ENCODE peak calls at places on chromosomes 4 and X, in eight cellular contexts. T is endodermal cell, Z is astrocyte, A is cardiac muscle cell, P is mesenchymal stem cell, Y is lung, B is HCT116, S is right cardiac atrium. K is an unnamed sample.

GRCh38 chr4:187908079-187908501 is 87.5 kb upstream of the ZFP42 start:
- DNase-seq in A (no peak), S (no peak), B (no peak), Z (peak; percentile 83), Y (no peak), T (no peak), P (no peak), K (no peak)

GRCh38 chr4:187006189-187006618 is 282.5 kb upstream of the FAT1 start:
- DNase-seq in T (no peak), A (no peak), S (no peak), P (peak; percentile 21), B (no peak), Z (peak; percentile 62), Y (no peak), K (no peak)

GRCh38 chr4:134337584-134337983 is 136.0 kb upstream of the PABPC4L start:
- DNase-seq in P (no peak), B (no peak), T (no peak), Z (peak; percentile 71), A (no peak), S (no peak), Y (no peak), K (no peak)

GRCh38 chrX:44915361-44915868 is 42.4 kb downstream of the KDM6A start:
- DNase-seq in A (no peak), B (no peak), Z (peak; percentile 59), T (no peak), Y (no peak), P (peak; percentile 20), S (no peak), K (no peak)

GRCh38 chrX:35291013-35291412 is 348.4 kb downstream of the FAM47B start:
- DNase-seq in B (no peak), T (no peak), Y (no peak), A (no peak), Z (no peak), P (no peak), S (no peak), K (no peak)

GRCh38 chr4:148831945-148832344 is 389.7 kb upstream of the NR3C2 start:
- DNase-seq in P (peak; percentile 21), B (peak; percentile 4), T (no peak), A (no peak), S (no peak), Z (peak; percentile 90), Y (no peak), K (peak; percentile 40)

GRCh38 chr4:19104176-19104575 is 1082.6 kb upstream of the LCORL start:
- DNase-seq in A (no peak), T (no peak), Z (no peak), Y (no peak), P (no peak), B (no peak), S (no peak), K (no peak)

GRCh38 chr4:102786279-102786678 is 25.5 kb upstream of the MANBA start:
- DNase-seq in Z (no peak), P (no peak), S (no peak), A (peak; percentile 2), Y (no peak), T (no peak), B (no peak), K (no peak)

GRCh38 chr4:111943796-111944203 is 201.5 kb upstream of the FAM241A start:
- DNase-seq in Y (peak; percentile 35), T (peak; percentile 86), P (peak; percentile 49), B (peak; percentile 66), S (peak; percentile 37), A (peak; percentile 73), Z (no peak), K (no peak)

GRCh38 chrX:102746134-102746584 is 25.6 kb downstream of the GPRASP3 start:
- DNase-seq in B (no peak), Z (no peak), Y (no peak), P (peak; percentile 22), S (peak; percentile 46), A (peak; percentile 42), T (peak; percentile 74), K (no peak)

GRCh38 chr4:185179488-185179887 is 24.3 kb downstream of the CFAP97 start:
- DNase-seq in A (no peak), P (no peak), Y (no peak), Z (no peak), B (no peak), S (no peak), T (no peak), K (no peak)

GRCh38 chr4:184370711-184371389 is 103.5 kb downstream of the IRF2 start:
- DNase-seq in Z (peak; percentile 74), A (no peak), T (peak; percentile 13), B (no peak), S (no peak), Y (no peak), P (no peak), K (no peak)

GRCh38 chrX:77389891-77390290 is 57.3 kb upstream of the FGF16 start:
- DNase-seq in B (no peak), Y (no peak), S (no peak), Z (no peak), A (no peak), P (no peak), T (no peak), K (no peak)
- H3K27me3 ChIP-seq in B (no peaks in the 10 kb centered on the region), Y (no peaks in the 10 kb centered on the region), S (no peaks in the 10 kb centered on the region), Z (no peaks in the 10 kb centered on the region), A (no peaks in the 10 kb centered on the region), P (no peaks in the 10 kb centered on the region), T (no peaks in the 10 kb centered on the region), K (no peaks in the 10 kb centered on the region)

GRCh38 chrX:154014429-154015380 is 5.0 kb downstream of the IRAK1 start:
- DNase-seq in Y (no peak), B (no peak), S (no peak), Z (no peak), A (no peak), T (no peak), P (no peak), K (no peak)

GRCh38 chrX:154012336-154012991 is 7.2 kb downstream of the IRAK1 start:
- DNase-seq in S (no peak), A (no peak), B (no peak), P (no peak), Y (no peak), Z (no peak), T (no peak), K (no peak)

GRCh38 chrX:154011376-154012335 is 8.0 kb downstream of the IRAK1 start:
- DNase-seq in B (no peak), Y (no peak), P (no peak), A (no peak), T (no peak), Z (no peak), S (no peak), K (no peak)

GRCh38 chrX:154013614-154014360 is 5.9 kb downstream of the IRAK1 start:
- DNase-seq in Z (no peak), Y (no peak), A (peak; percentile 42), B (no peak), S (no peak), T (peak; percentile 76), P (peak; percentile 29), K (no peak)

GRCh38 chrX:154013001-154013421 is 6.7 kb downstream of the IRAK1 start:
- DNase-seq in S (no peak), Z (no peak), P (no peak), B (no peak), T (no peak), Y (no peak), A (no peak), K (no peak)
- H3K27me3 ChIP-seq in S (no peaks in the 10 kb centered on the region), Z (no peaks in the 10 kb centered on the region), P (peaks cover 7% of the 10 kb centered on the region), B (no peaks in the 10 kb centered on the region), T (no peaks in the 10 kb centered on the region), Y (no peaks in the 10 kb centered on the region), A (no peaks in the 10 kb centered on the region), K (no peaks in the 10 kb centered on the region)

DNA sequence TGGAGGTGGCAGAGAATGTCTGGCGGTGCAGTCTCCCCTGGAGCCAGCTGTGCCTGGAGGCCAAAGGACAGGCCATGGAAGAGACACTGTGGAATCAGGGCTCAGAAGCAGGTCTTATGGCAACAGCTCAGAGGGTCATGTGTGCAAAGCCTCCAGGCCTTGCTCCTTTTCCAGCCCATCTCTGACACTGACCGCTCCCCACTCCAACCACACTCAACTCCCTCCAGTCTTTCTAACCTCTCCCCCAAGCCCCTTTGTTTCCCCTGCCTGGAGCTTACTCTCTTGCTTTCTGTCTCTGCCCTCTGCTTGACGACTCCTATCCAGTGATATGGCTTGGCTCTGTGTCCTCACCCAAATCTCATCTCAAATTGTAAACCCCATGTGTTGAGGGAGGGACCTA is 34.2 kb upstream of the CRMP1 start:
- DNase-seq in P (no peak), T (peak; percentile 18), Y (no peak), B (no peak), S (no peak), A (no peak), Z (no peak), K (no peak)
- H3K27me3 ChIP-seq in P (peaks cover 71% of the 10 kb centered on the region), T (no peaks in the 10 kb centered on the region), Y (no peaks in the 10 kb centered on the region), B (peaks cover 61% of the 10 kb centered on the region), S (no peaks in the 10 kb centered on the region), A (no peaks in the 10 kb centered on the region), Z (peaks cover 15% of the 10 kb centered on the region), K (peaks cover 8% of the 10 kb centered on the region)

DNA sequence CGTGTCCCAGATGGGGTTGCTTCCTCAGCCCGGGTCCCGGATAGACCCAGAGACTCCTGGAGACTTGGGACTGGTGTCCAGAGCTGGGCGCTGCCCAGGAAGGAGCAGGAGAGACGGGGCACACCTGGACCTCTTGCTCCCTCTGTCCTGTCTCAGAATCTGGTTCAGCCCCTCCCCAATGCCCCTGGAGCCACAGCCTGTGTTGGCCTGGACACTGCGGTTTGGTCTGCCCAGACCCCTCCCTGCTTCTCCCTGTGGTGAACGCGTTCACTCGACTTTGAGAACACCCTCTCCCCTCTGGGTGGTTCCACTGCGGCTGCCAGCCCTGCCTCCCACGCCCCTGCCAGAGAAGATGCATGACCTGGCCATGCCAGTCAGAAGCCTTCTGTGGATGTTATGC is 111.1 kb downstream of the HMX1 start:
- DNase-seq in S (peak; percentile 6), B (no peak), Y (no peak), P (no peak), T (peak; percentile 38), Z (no peak), A (no peak), K (no peak)
- H3K27me3 ChIP-seq in S (no peaks in the 10 kb centered on the region), B (no peaks in the 10 kb centered on the region), Y (no peaks in the 10 kb centered on the region), P (no peaks in the 10 kb centered on the region), T (no peaks in the 10 kb centered on the region), Z (no peaks in the 10 kb centered on the region), A (no peaks in the 10 kb centered on the region), K (no peaks in the 10 kb centered on the region)

DNA sequence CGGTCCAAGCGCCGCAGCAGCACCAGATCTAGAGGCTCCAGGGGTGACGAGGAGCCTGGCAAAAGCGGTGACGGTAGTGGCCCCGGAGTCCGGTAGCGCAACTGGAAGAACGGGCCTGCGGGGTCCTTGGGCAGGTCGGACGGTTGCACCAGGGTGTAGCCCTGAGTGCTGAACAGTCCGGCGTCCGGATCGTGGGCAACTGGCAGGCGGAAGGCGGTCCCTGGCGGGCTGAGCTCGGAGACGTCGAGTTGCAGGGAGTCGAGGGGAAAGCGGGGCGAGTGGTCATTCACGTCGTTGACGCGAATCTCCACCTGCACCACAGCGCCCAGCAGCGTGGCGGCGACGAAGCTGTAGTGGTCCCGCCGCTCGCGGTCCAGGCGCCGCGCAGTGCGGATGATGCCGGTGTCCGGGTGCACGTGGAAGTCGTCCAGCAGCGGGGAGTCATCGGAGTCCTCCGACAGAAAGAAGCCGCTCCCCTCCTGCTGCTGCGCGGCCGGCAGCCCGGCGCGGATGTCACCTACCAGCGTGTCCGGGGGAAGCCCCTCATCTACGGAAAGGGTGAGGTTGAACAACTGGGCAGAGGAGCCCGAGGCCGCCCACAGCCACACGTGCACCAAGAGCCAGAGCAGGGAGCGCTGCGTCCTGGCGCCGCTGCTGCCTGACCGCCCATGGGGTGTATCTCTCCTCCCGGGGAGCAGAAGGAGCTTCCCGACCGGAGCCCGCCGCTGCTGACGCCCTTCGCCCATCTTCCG is 834 bp downstream of the DCHS2 start:
- DNase-seq in B (no peak), P (no peak), T (no peak), A (peak; percentile 23), Z (no peak), S (no peak), Y (no peak), K (no peak)
- H3K27me3 ChIP-seq in B (peaks cover 4% of the 10 kb centered on the region), P (peaks cover 93% of the 10 kb centered on the region), T (peaks cover 95% of the 10 kb centered on the region), A (peaks cover 86% of the 10 kb centered on the region), Z (peaks cover 36% of the 10 kb centered on the region), S (no peaks in the 10 kb centered on the region), Y (peaks cover 20% of the 10 kb centered on the region), K (peaks cover 41% of the 10 kb centered on the region)